ENCODE peak calls at places on chromosomes 13 and 19, in ten cellular contexts. S is Calu3, B is cardiac fibroblast, A is AG10803, K is fibroblast of pulmonary artery, X is left ventricle myocardium inferior, F is AG09309, C is gastrocnemius medialis, J is type B pancreatic cell, E is transverse colon. L is an unnamed sample.
A peak's percentile ranks its signal among the peaks of the same experiment; 100 is the strongest.

GRCh38 chr19:10332158-10332964 is 968 bp downstream of the RAVER1 start:
- DNase-seq in S (no peak), B (no peak), A (no peak), K (no peak), X (no peak), F (no peak), C (no peak), J (no peak), E (peak; percentile 71), L (no peak)

GRCh38 chr13:44437356-44438233 is 64.0 kb downstream of the SERP2 start:
- DNase-seq in S (no peak), B (peak; percentile 63), A (peak; percentile 44), K (peak; percentile 69), X (no peak), F (no peak), C (no peak), J (no peak), E (no peak), L (peak; percentile 60)

GRCh38 chr13:104831823-104832222 is 1703.6 kb downstream of the EFNB2 start:
- DNase-seq in S (no peak), B (no peak), A (no peak), K (no peak), X (no peak), F (no peak), C (no peak), J (no peak), E (no peak), L (no peak)

GRCh38 chr13:112727581-112727980 is 37.7 kb downstream of the ATP11A start:
- DNase-seq in S (no peak), B (no peak), A (no peak), K (no peak), X (no peak), F (no peak), C (peak; percentile 48), J (no peak), E (no peak), L (no peak)

GRCh38 chr19:57302020-57302465 is 18.2 kb upstream of the ZNF543 start:
- DNase-seq in S (no peak), B (peak; percentile 98), A (peak; percentile 98), K (peak; percentile 97), X (no peak), F (peak; percentile 95), C (peak; percentile 91), J (no peak), E (no peak), L (peak; percentile 98)

GRCh38 chr13:113669231-113669870 is 2.3 kb downstream of the GRK1 start:
- DNase-seq in S (no peak), B (no peak), A (no peak), K (no peak), X (peak; percentile 0), F (no peak), C (peak; percentile 7), J (peak; percentile 60), E (peak; percentile 5), L (no peak)

GRCh38 chr13:30744056-30744684 is 8.8 kb downstream of the ALOX5AP start:
- DNase-seq in S (peak; percentile 24), B (no peak), A (no peak), K (no peak), X (no peak), F (no peak), C (peak; percentile 35), J (no peak), E (peak; percentile 71), L (peak; percentile 57)

GRCh38 chr19:48061401-48062344 is 17.8 kb upstream of the CABP5 start:
- DNase-seq in S (no peak), B (no peak), A (no peak), K (no peak), X (no peak), F (no peak), C (no peak), J (no peak), E (no peak), L (no peak)

GRCh38 chr19:34350161-34350561 is 14.8 kb upstream of the GPI start:
- DNase-seq in S (no peak), B (no peak), A (peak; percentile 39), K (no peak), X (no peak), F (no peak), C (no peak), J (no peak), E (no peak), L (no peak)

GRCh38 chr13:60788156-60788829 is 391.3 kb downstream of the TDRD3 start:
- DNase-seq in S (no peak), B (peak; percentile 13), A (no peak), K (peak; percentile 23), X (peak; percentile 34), F (no peak), C (peak; percentile 16), J (no peak), E (no peak), L (no peak)

GRCh38 chr19:49200238-49200862 is 42.8 kb downstream of the TRPM4 start:
- DNase-seq in S (no peak), B (peak; percentile 15), A (no peak), K (no peak), X (no peak), F (no peak), C (no peak), J (no peak), E (peak; percentile 61), L (peak; percentile 11)

GRCh38 chr13:99351772-99352171 is 44.6 kb upstream of the GPR183 start:
- DNase-seq in S (no peak), B (no peak), A (no peak), K (no peak), X (no peak), F (no peak), C (no peak), J (no peak), E (no peak), L (no peak)

GRCh38 chr13:110869231-110869804 is 45.6 kb downstream of the ANKRD10 start:
- DNase-seq in S (no peak), B (no peak), A (no peak), K (no peak), X (no peak), F (no peak), C (peak; percentile 67), J (no peak), E (no peak), L (no peak)

GRCh38 chr19:51690359-51691121 is 2.6 kb upstream of the SPACA6 start:
- DNase-seq in S (peak; percentile 75), B (peak; percentile 91), A (peak; percentile 71), K (peak; percentile 88), X (peak; percentile 66), F (no peak), C (no peak), J (peak; percentile 87), E (peak; percentile 59), L (peak; percentile 83)

GRCh38 chr19:12733907-12734214 is 623 bp downstream of the TRIR start:
- DNase-seq in S (no peak), B (no peak), A (no peak), K (no peak), X (no peak), F (no peak), C (no peak), J (no peak), E (no peak), L (no peak)

GRCh38 chr19:43820861-43821215 is 6.3 kb upstream of the ZNF283 start:
- DNase-seq in S (no peak), B (no peak), A (no peak), K (no peak), X (no peak), F (no peak), C (no peak), J (no peak), E (no peak), L (no peak)

GRCh38 chr19:50658438-50659317 is 9.4 kb downstream of the C19orf81 start:
- DNase-seq in S (no peak), B (peak; percentile 82), A (peak; percentile 49), K (peak; percentile 84), X (peak; percentile 51), F (no peak), C (no peak), J (peak; percentile 87), E (peak; percentile 39), L (peak; percentile 24)

GRCh38 chr13:99997702-99998219 is 16.2 kb downstream of the ZIC2 start:
- DNase-seq in S (no peak), B (no peak), A (no peak), K (no peak), X (no peak), F (no peak), C (no peak), J (no peak), E (no peak), L (no peak)

GRCh38 chr13:108929532-108929931 is 300.1 kb downstream of the MYO16 start:
- DNase-seq in S (no peak), B (peak; percentile 52), A (peak; percentile 61), K (peak; percentile 27), X (no peak), F (no peak), C (no peak), J (no peak), E (no peak), L (no peak)
- TF ChIP-seq CTCF in S (no peak), B (no peak), A (no peak), K (no peak), X (no peak), F (no peak), C (no peak), J (no peak), E (no peak), L (no peak)

DNA sequence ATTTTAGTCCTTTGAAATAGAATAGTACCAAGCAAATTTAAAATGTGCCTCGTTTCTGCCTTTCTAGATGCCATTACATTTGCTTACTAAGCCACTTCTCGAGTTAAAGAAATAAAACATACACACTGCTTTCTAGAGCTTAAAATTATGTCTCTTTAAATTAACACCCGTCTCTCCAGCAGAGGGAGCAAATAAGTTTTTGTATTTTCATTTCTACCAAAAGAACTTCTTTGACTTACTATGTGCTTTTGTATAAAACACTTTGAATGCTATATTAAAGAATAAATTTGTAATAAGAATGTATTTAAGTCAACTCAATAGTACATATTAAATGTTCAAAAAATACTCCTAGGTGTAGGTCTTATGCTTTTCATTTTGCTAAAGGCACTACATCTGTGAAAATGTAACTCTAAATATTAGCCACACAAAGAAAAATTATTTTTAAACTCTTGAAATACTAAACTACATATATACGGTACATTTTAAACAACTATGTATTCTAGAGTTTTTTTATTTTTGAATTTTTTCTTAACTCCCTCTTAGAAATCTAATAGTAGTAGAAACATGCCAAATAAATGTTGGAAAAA is 269.3 kb upstream of the MIR17HG start:
- DNase-seq in S (no peak), B (peak; percentile 34), A (no peak), K (peak; percentile 25), X (no peak), F (no peak), C (no peak), J (no peak), E (no peak), L (peak; percentile 26)
- TF ChIP-seq CTCF in S (no peak), B (no peak), A (no peak), K (peak; percentile 40), X (peak; percentile 43), F (no peak), C (no peak), J (peak; percentile 77), E (no peak), L (peak; percentile 42)

GRCh38 chr19:1491114-1491848 is at the start of gene REEP6:
- DNase-seq in S (no peak), B (no peak), A (no peak), K (no peak), X (no peak), F (no peak), C (no peak), J (peak; percentile 72), E (no peak), L (no peak)
- TF ChIP-seq CTCF in S (no peak), B (no peak), A (no peak), K (no peak), X (no peak), F (no peak), C (no peak), J (no peak), E (no peak), L (no peak)

GRCh38 chr13:71477735-71478134 is 389.3 kb downstream of the DACH1 start:
- DNase-seq in S (no peak), B (peak; percentile 8), A (no peak), K (no peak), X (no peak), F (no peak), C (no peak), J (no peak), E (no peak), L (peak; percentile 23)
- TF ChIP-seq CTCF in S (no peak), B (peak; percentile 36), A (no peak), K (peak; percentile 48), X (peak; percentile 47), F (no peak), C (no peak), J (peak; percentile 75), E (no peak), L (peak; percentile 56)

L was measured in choroid plexus epithelial cell.